ENCODE peak calls at places on chromosomes 2 and 18, in four cellular contexts. One of them, this sample, is unnamed.

GRCh38 chr2:133641497-133641896 is 73.2 kb upstream of the NCKAP5 start:
- DNase-seq in kidney epithelial cell: no peak
- DNase-seq in right cardiac atrium: peak
- DNase-seq in colonic mucosa: peak
- DNase-seq in this sample: peak

GRCh38 chr18:3791258-3791657 is 341.3 kb downstream of the TGIF1 start:
- DNase-seq in kidney epithelial cell: no peak
- DNase-seq in right cardiac atrium: no peak
- DNase-seq in colonic mucosa: no peak
- DNase-seq in this sample: no peak

GRCh38 chr18:67520276-67521035 is 3.9 kb upstream of the DSEL start:
- DNase-seq in kidney epithelial cell: no peak
- DNase-seq in right cardiac atrium: no peak
- DNase-seq in colonic mucosa: no peak
- DNase-seq in this sample: no peak

GRCh38 chr2:7405861-7406715 is 488.9 kb downstream of the RNF144A start:
- DNase-seq in kidney epithelial cell: no peak
- DNase-seq in right cardiac atrium: no peak
- DNase-seq in colonic mucosa: no peak
- DNase-seq in this sample: no peak

GRCh38 chr2:38512211-38512610 is 90.5 kb downstream of the HNRNPLL start:
- DNase-seq in kidney epithelial cell: no peak
- DNase-seq in right cardiac atrium: no peak
- DNase-seq in colonic mucosa: no peak
- DNase-seq in this sample: no peak

GRCh38 chr18:421236-422155 is 79.0 kb downstream of the COLEC12 start:
- DNase-seq in kidney epithelial cell: no peak
- DNase-seq in right cardiac atrium: no peak
- DNase-seq in colonic mucosa: no peak
- DNase-seq in this sample: no peak

GRCh38 chr18:8661754-8662573 is 43.4 kb upstream of the MTCL1 start:
- DNase-seq in kidney epithelial cell: peak
- DNase-seq in right cardiac atrium: no peak
- DNase-seq in colonic mucosa: peak
- DNase-seq in this sample: peak

GRCh38 chr2:174121612-174122011 is 126.7 kb downstream of the OLA1 start:
- DNase-seq in kidney epithelial cell: no peak
- DNase-seq in right cardiac atrium: no peak
- DNase-seq in colonic mucosa: no peak
- DNase-seq in this sample: no peak

GRCh38 chr2:231386446-231386845 is 9.1 kb upstream of the B3GNT7 start:
- DNase-seq in kidney epithelial cell: peak
- DNase-seq in right cardiac atrium: no peak
- DNase-seq in colonic mucosa: no peak
- DNase-seq in this sample: no peak

GRCh38 chr2:226581661-226582060 is 218.0 kb downstream of the IRS1 start:
- DNase-seq in kidney epithelial cell: no peak
- DNase-seq in right cardiac atrium: no peak
- DNase-seq in colonic mucosa: no peak
- DNase-seq in this sample: no peak

GRCh38 chr2:45938649-45939511 is 287.4 kb downstream of the PRKCE start:
- DNase-seq in kidney epithelial cell: peak
- DNase-seq in right cardiac atrium: peak
- DNase-seq in colonic mucosa: peak
- DNase-seq in this sample: no peak

GRCh38 chr2:8803658-8804379 is 33.6 kb downstream of the KIDINS220 start:
- DNase-seq in kidney epithelial cell: peak
- DNase-seq in right cardiac atrium: no peak
- DNase-seq in colonic mucosa: peak
- DNase-seq in this sample: peak

GRCh38 chr2:45932278-45932975 is 281.0 kb downstream of the PRKCE start:
- DNase-seq in kidney epithelial cell: no peak
- DNase-seq in right cardiac atrium: no peak
- DNase-seq in colonic mucosa: no peak
- DNase-seq in this sample: no peak

GRCh38 chr2:110813896-110814295 is 81.5 kb downstream of the ACOXL start:
- DNase-seq in kidney epithelial cell: no peak
- DNase-seq in right cardiac atrium: no peak
- DNase-seq in colonic mucosa: no peak
- DNase-seq in this sample: no peak

GRCh38 chr2:12587228-12587627 is 129.5 kb upstream of the TRIB2 start:
- DNase-seq in kidney epithelial cell: no peak
- DNase-seq in right cardiac atrium: no peak
- DNase-seq in colonic mucosa: no peak
- DNase-seq in this sample: no peak

GRCh38 chr18:379665-380356 is 112.0 kb upstream of the THOC1 start:
- DNase-seq in kidney epithelial cell: no peak
- DNase-seq in right cardiac atrium: no peak
- DNase-seq in colonic mucosa: no peak
- DNase-seq in this sample: no peak

GRCh38 chr2:147904051-147904450 is 59.2 kb downstream of the ACVR2A start:
- DNase-seq in kidney epithelial cell: no peak
- DNase-seq in right cardiac atrium: no peak
- DNase-seq in colonic mucosa: no peak
- DNase-seq in this sample: no peak

GRCh38 chr2:39119732-39120520 is 925 bp downstream of the SOS1 start:
- DNase-seq in kidney epithelial cell: no peak
- DNase-seq in right cardiac atrium: peak
- DNase-seq in colonic mucosa: peak
- DNase-seq in this sample: peak

GRCh38 chr2:204967199-204967995 is 422.1 kb downstream of the PARD3B start:
- DNase-seq in kidney epithelial cell: no peak
- DNase-seq in right cardiac atrium: no peak
- DNase-seq in colonic mucosa: no peak
- DNase-seq in this sample: no peak

GRCh38 chr18:68925268-68925667 is 127.4 kb downstream of the CCDC102B start:
- DNase-seq in kidney epithelial cell: no peak
- DNase-seq in right cardiac atrium: no peak
- DNase-seq in colonic mucosa: no peak
- DNase-seq in this sample: peak

GRCh38 chr2:238784671-238785527 is 63.0 kb upstream of the TWIST2 start:
- DNase-seq in kidney epithelial cell: peak
- DNase-seq in right cardiac atrium: peak
- DNase-seq in colonic mucosa: peak
- DNase-seq in this sample: peak

GRCh38 chr18:4352746-4353522 is 102.2 kb downstream of the DLGAP1 start:
- DNase-seq in kidney epithelial cell: no peak
- DNase-seq in right cardiac atrium: no peak
- DNase-seq in colonic mucosa: no peak
- DNase-seq in this sample: no peak

This sample was measured in NAMALWA.